ENCODE peak calls at places on chromosome 4, in eight cellular contexts. One of them, this sample, is unnamed.
A peak's percentile ranks its signal among the peaks of the same experiment; 100 is the strongest.

GRCh38 chr4:127959794-127960193 is 5.2 kb downstream of the MFSD8 start:
- DNase-seq in right cardiac atrium: no peak
- DNase-seq in amygdala: no peak
- DNase-seq in esophagus squamous epithelium: no peak
- DNase-seq in naive B cell: no peak
- DNase-seq in activated T-helper 1 cell treated with Interleukin-2 at 50 U/mL for 16 hours: no peak
- DNase-seq in activated T-cell treated with anti-CD3 and anti-CD28 coated beads for 48 hours: no peak
- DNase-seq in activated CD4-positive, alpha-beta T cell treated with anti-CD3 and anti-CD28 coated beads, Interleukin-2, amount 50 U/mL, for 48 hours: no peak
- DNase-seq in this sample: no peak

GRCh38 chr4:33073811-33074210 is 2353.6 kb downstream of the PCDH7 start:
- DNase-seq in right cardiac atrium: no peak
- DNase-seq in amygdala: no peak
- DNase-seq in esophagus squamous epithelium: no peak
- DNase-seq in naive B cell: no peak
- DNase-seq in activated T-helper 1 cell treated with Interleukin-2 at 50 U/mL for 16 hours: no peak
- DNase-seq in activated T-cell treated with anti-CD3 and anti-CD28 coated beads for 48 hours: no peak
- DNase-seq in activated CD4-positive, alpha-beta T cell treated with anti-CD3 and anti-CD28 coated beads, Interleukin-2, amount 50 U/mL, for 48 hours: no peak
- DNase-seq in this sample: no peak

GRCh38 chr4:105288121-105288520 is 141.4 kb downstream of the TET2 start:
- DNase-seq in right cardiac atrium: no peak
- DNase-seq in amygdala: no peak
- DNase-seq in esophagus squamous epithelium: no peak
- DNase-seq in naive B cell: no peak
- DNase-seq in activated T-helper 1 cell treated with Interleukin-2 at 50 U/mL for 16 hours: no peak
- DNase-seq in activated T-cell treated with anti-CD3 and anti-CD28 coated beads for 48 hours: no peak
- DNase-seq in activated CD4-positive, alpha-beta T cell treated with anti-CD3 and anti-CD28 coated beads, Interleukin-2, amount 50 U/mL, for 48 hours: no peak
- DNase-seq in this sample: no peak

GRCh38 chr4:40579983-40580382 is 49.7 kb downstream of the RBM47 start:
- DNase-seq in right cardiac atrium: no peak
- DNase-seq in amygdala: no peak
- DNase-seq in esophagus squamous epithelium: no peak
- DNase-seq in naive B cell: no peak
- DNase-seq in activated T-helper 1 cell treated with Interleukin-2 at 50 U/mL for 16 hours: no peak
- DNase-seq in activated T-cell treated with anti-CD3 and anti-CD28 coated beads for 48 hours: no peak
- DNase-seq in activated CD4-positive, alpha-beta T cell treated with anti-CD3 and anti-CD28 coated beads, Interleukin-2, amount 50 U/mL, for 48 hours: no peak
- DNase-seq in this sample: no peak

GRCh38 chr4:121656269-121656641 is 40.5 kb downstream of the ANXA5 start:
- DNase-seq in right cardiac atrium: peak; percentile 68
- DNase-seq in amygdala: peak; percentile 39
- DNase-seq in esophagus squamous epithelium: no peak
- DNase-seq in naive B cell: no peak
- DNase-seq in activated T-helper 1 cell treated with Interleukin-2 at 50 U/mL for 16 hours: no peak
- DNase-seq in activated T-cell treated with anti-CD3 and anti-CD28 coated beads for 48 hours: peak; percentile 4
- DNase-seq in activated CD4-positive, alpha-beta T cell treated with anti-CD3 and anti-CD28 coated beads, Interleukin-2, amount 50 U/mL, for 48 hours: peak; percentile 22
- DNase-seq in this sample: peak; percentile 85

GRCh38 chr4:44629280-44629866 is 22.1 kb downstream of the YIPF7 start:
- DNase-seq in right cardiac atrium: peak; percentile 47
- DNase-seq in amygdala: peak; percentile 3
- DNase-seq in esophagus squamous epithelium: no peak
- DNase-seq in naive B cell: peak; percentile 23
- DNase-seq in activated T-helper 1 cell treated with Interleukin-2 at 50 U/mL for 16 hours: no peak
- DNase-seq in activated T-cell treated with anti-CD3 and anti-CD28 coated beads for 48 hours: peak; percentile 11
- DNase-seq in activated CD4-positive, alpha-beta T cell treated with anti-CD3 and anti-CD28 coated beads, Interleukin-2, amount 50 U/mL, for 48 hours: peak; percentile 31
- DNase-seq in this sample: peak; percentile 58

GRCh38 chr4:176875441-176875930 is 82.8 kb upstream of the VEGFC start:
- DNase-seq in right cardiac atrium: no peak
- DNase-seq in amygdala: no peak
- DNase-seq in esophagus squamous epithelium: no peak
- DNase-seq in naive B cell: no peak
- DNase-seq in activated T-helper 1 cell treated with Interleukin-2 at 50 U/mL for 16 hours: no peak
- DNase-seq in activated T-cell treated with anti-CD3 and anti-CD28 coated beads for 48 hours: no peak
- DNase-seq in activated CD4-positive, alpha-beta T cell treated with anti-CD3 and anti-CD28 coated beads, Interleukin-2, amount 50 U/mL, for 48 hours: no peak
- DNase-seq in this sample: no peak

GRCh38 chr4:166169111-166169510 is 296.1 kb downstream of the TLL1 start:
- DNase-seq in right cardiac atrium: no peak
- DNase-seq in amygdala: no peak
- DNase-seq in esophagus squamous epithelium: no peak
- DNase-seq in naive B cell: no peak
- DNase-seq in activated T-helper 1 cell treated with Interleukin-2 at 50 U/mL for 16 hours: no peak
- DNase-seq in activated T-cell treated with anti-CD3 and anti-CD28 coated beads for 48 hours: no peak
- DNase-seq in activated CD4-positive, alpha-beta T cell treated with anti-CD3 and anti-CD28 coated beads, Interleukin-2, amount 50 U/mL, for 48 hours: no peak
- DNase-seq in this sample: peak; percentile 23

This sample was measured in brain microvascular endothelial cell.